ENCODE peak calls at places on chromosome 20, in four cellular contexts. Y is K562, G is stomach, K is H7. N is an unnamed sample. For H3K36me3, the result is how much of the 10 kb centered on the place peaks cover.

GRCh38 chr20:61896058-61896961 is 169.4 kb downstream of the TAF4 start:
- DNase-seq in Y (peak), G (peak), K (peak), N (peak)

GRCh38 chr20:50585678-50586077 is 75.5 kb downstream of the PTPN1 start:
- DNase-seq in Y (no peak), G (no peak), K (no peak), N (no peak)

GRCh38 chr20:20706285-20706684 is 6.2 kb downstream of the RALGAPA2 start:
- DNase-seq in Y (no peak), G (peak), K (no peak), N (no peak)

GRCh38 chr20:57953638-57954037 is 243.8 kb upstream of the PMEPA1 start:
- DNase-seq in Y (no peak), G (no peak), K (no peak), N (no peak)

GRCh38 chr20:5592165-5592564 is 158.0 kb upstream of the SHLD1 start:
- DNase-seq in Y (no peak), G (no peak), K (no peak), N (no peak)

GRCh38 chr20:19212524-19213502 is at the start of gene SLC24A3:
- DNase-seq in Y (no peak), G (peak), K (peak), N (peak)

GRCh38 chr20:46270977-46271744 is 37.1 kb downstream of the CDH22 start:
- DNase-seq in Y (no peak), G (no peak), K (no peak), N (no peak)

GRCh38 chr20:61371501-61372150 is 119.6 kb downstream of the CDH4 start:
- DNase-seq in Y (no peak), G (no peak), K (no peak), N (no peak)

GRCh38 chr20:37934634-37935010 is 31.7 kb downstream of the VSTM2L start:
- DNase-seq in Y (no peak), G (no peak), K (peak), N (no peak)

GRCh38 chr20:53736757-53737403 is 143.2 kb upstream of the ZNF217 start:
- DNase-seq in Y (no peak), G (no peak), K (peak), N (no peak)

GRCh38 chr20:23928788-23929187 is 49.2 kb upstream of the CST5 start:
- DNase-seq in Y (peak), G (no peak), K (no peak), N (no peak)

GRCh38 chr20:62136283-62137091 is 6.7 kb downstream of the PSMA7 start:
- DNase-seq in Y (peak), G (peak), K (peak), N (peak)

GRCh38 chr20:5156670-5157448 is 30.1 kb downstream of the CDS2 start:
- DNase-seq in Y (no peak), G (no peak), K (no peak), N (no peak)

GRCh38 chr20:5131502-5131901 is 4.7 kb downstream of the CDS2 start:
- DNase-seq in Y (no peak), G (no peak), K (no peak), N (no peak)

GRCh38 chr20:46074006-46074405 is 15.8 kb downstream of the NCOA5 start:
- DNase-seq in Y (no peak), G (no peak), K (no peak), N (peak)

GRCh38 chr20:58473818-58474425 is 41.3 kb downstream of the APCDD1L start:
- DNase-seq in Y (no peak), G (no peak), K (no peak), N (no peak)

GRCh38 chr20:364905-365794 is 15.4 kb upstream of the TRIB3 start:
- DNase-seq in Y (peak), G (no peak), K (no peak), N (no peak)

GRCh38 chr20:3645309-3646066 is 17.7 kb downstream of the GFRA4 start:
- DNase-seq in Y (no peak), G (no peak), K (no peak), N (no peak)

GRCh38 chr20:58618694-58619540 is 32.2 kb upstream of the STX16 start:
- DNase-seq in Y (no peak), G (no peak), K (peak), N (peak)

GRCh38 chr20:62222266-62222850 is 2.3 kb upstream of the HRH3 start:
- DNase-seq in Y (no peak), G (no peak), K (no peak), N (no peak)

DNA sequence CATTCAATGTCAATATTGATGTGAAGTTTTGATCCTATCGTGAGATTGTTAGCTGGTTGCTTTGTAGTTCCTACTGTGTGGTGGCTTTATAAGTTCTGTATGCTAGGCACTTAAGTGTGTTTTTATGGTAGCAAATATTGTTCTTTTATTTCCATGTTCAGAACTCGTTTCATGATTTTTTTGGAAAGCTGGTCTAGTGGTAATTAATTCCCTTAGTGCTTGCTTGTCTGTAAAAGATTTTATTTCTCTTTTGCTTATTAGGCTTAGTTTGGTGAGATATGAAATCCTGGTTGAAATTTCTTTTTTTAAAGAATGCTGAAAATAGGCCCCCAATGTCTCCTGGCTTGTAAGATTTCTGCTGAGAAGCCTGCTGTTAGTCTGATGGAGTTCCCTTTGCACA is 27.8 kb upstream of the PLCB1 start:
- DNase-seq in Y (no peak), G (no peak), K (no peak), N (no peak)
- H3K36me3 ChIP-seq in Y (under half), G (under half), K (under half), N (under half)

DNA sequence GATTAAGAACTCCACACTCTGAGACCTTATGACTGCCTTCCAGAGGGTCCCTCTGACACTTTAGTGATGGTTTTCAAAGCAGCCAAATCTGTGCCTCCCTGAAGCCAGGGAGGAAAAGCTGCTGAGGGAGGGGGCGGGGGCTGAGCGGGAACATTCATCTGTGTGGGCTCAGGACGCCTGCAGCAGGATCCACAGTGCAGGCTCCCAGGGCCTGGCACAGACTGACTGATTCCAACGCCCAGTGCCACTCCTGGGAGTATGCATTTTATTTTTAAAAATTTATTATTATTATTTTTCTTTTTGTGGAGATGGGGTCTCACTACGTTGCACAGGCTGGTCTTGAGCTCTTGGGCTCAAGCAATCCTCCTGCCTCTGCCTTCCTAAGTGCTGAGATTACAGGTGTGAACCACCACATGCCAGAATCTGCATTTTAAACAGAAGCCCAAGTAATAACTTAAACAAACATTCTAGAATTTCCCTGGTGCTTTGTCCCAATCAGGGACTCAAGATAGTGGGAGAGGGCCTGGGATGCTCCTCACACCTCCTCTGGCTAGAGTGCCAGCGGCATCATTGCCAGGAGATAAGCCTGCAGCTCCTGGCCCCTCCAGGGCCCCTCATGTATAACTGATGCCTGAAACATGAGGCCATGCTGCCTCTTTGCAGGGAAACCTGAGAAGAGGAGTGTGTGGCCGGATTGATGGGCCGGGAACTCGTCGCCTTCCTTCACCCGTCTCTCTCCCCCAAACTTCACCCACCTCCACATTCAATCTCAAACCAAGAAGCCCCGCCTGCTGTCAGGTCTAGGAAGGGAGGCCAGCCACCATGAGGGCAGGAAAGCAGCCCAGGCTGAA is 437 bp upstream of the TMC2 start:
- DNase-seq in Y (no peak), G (no peak), K (peak), N (peak)
- H3K36me3 ChIP-seq in Y (under half), G (under half), K (under half), N (under half)

DNA sequence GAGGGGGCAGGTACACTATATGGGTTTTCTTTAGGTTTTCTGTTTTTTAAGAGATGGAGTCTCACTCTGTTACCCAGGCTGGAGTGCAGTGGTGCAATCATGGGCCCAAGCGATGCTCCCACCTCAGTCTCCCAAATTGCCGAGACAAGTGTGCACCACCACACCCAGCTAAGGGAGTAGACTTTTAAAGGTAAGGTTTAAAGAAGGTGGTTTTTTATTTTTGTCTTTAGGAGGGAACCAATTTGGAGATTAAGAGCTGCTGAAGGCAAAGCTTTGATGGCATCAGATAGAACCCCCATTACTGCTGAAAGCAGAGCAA is 7.9 kb downstream of the SRSF6 start:
- DNase-seq in Y (no peak), G (no peak), K (no peak), N (no peak)
- H3K36me3 ChIP-seq in Y (half or more), G (half or more), K (under half), N (under half)

GRCh38 chr20:43564455-43564854 is 5.6 kb downstream of the SGK2 start:
- DNase-seq in Y (no peak), G (no peak), K (no peak), N (no peak)
- H3K36me3 ChIP-seq in Y (under half), G (under half), K (under half), N (under half)

GRCh38 chr20:63592661-63593060 is 18.6 kb upstream of the HELZ2 start:
- DNase-seq in Y (no peak), G (no peak), K (peak), N (no peak)

GRCh38 chr20:63595416-63596127 is 21.5 kb upstream of the HELZ2 start:
- DNase-seq in Y (no peak), G (no peak), K (peak), N (no peak)

GRCh38 chr20:63596423-63596822 is 22.4 kb upstream of the HELZ2 start:
- DNase-seq in Y (no peak), G (no peak), K (no peak), N (no peak)

GRCh38 chr20:63591786-63592355 is 17.8 kb upstream of the HELZ2 start:
- DNase-seq in Y (no peak), G (no peak), K (peak), N (no peak)

GRCh38 chr20:63594043-63594561 is 20.1 kb upstream of the HELZ2 start:
- DNase-seq in Y (no peak), G (no peak), K (peak), N (no peak)
- H3K36me3 ChIP-seq in Y (half or more), G (half or more), K (under half), N (under half)

GRCh38 chr20:49260218-49260617 is 17.6 kb downstream of the ZNFX1 start:
- DNase-seq in Y (no peak), G (no peak), K (no peak), N (no peak)
- H3K36me3 ChIP-seq in Y (half or more), G (half or more), K (under half), N (under half)

GRCh38 chr20:32215729-32216128 is 8.0 kb downstream of the POFUT1 start:
- DNase-seq in Y (no peak), G (no peak), K (no peak), N (no peak)

GRCh38 chr20:32215147-32215546 is 7.5 kb downstream of the POFUT1 start:
- DNase-seq in Y (no peak), G (no peak), K (no peak), N (no peak)

GRCh38 chr20:32213870-32214269 is 6.2 kb downstream of the POFUT1 start:
- DNase-seq in Y (no peak), G (no peak), K (no peak), N (no peak)

GRCh38 chr20:32216396-32217142 is 8.9 kb downstream of the POFUT1 start:
- DNase-seq in Y (no peak), G (no peak), K (no peak), N (no peak)

GRCh38 chr20:32218156-32218900 is 10.6 kb downstream of the POFUT1 start:
- DNase-seq in Y (no peak), G (no peak), K (no peak), N (no peak)
- H3K36me3 ChIP-seq in Y (half or more), G (half or more), K (under half), N (under half)

N was measured in neural progenitor cell.